ENCODE peak calls at places on chromosomes 3 and 15, in seven cellular contexts. N is heart right ventricle; U is mucosa of gallbladder; H is A172; G is memory B cell; D is kidney tubule cell; M is activated CD4-positive, alpha-beta T cell treated with anti-CD3 and anti-CD28 coated beads, Interleukin-2, amount 50 U/mL, for 48 hours. I is an unnamed sample.
A peak's percentile ranks its signal among the peaks of the same experiment; 100 is the strongest.

GRCh38 chr15:69543681-69544080 is 91.1 kb downstream of the RPLP1 start:
- DNase-seq in N (no peak), U (no peak), H (no peak), G (no peak), D (no peak), M (no peak), I (no peak)

GRCh38 chr15:74541494-74542191 is 623 bp downstream of the ARID3B start:
- DNase-seq in N (peak; percentile 14), U (no peak), H (peak; percentile 62), G (peak; percentile 29), D (peak; percentile 82), M (peak; percentile 75), I (peak; percentile 30)

GRCh38 chr3:190369701-190370295 is 18.2 kb upstream of the CLDN16 start:
- DNase-seq in N (no peak), U (no peak), H (no peak), G (no peak), D (no peak), M (no peak), I (no peak)

GRCh38 chr3:148880681-148881080 is 15.6 kb downstream of the CPA3 start:
- DNase-seq in N (no peak), U (no peak), H (no peak), G (no peak), D (peak; percentile 31), M (no peak), I (no peak)

GRCh38 chr3:152471814-152472605 is 203.3 kb downstream of the MBNL1 start:
- DNase-seq in N (peak; percentile 80), U (peak; percentile 74), H (peak; percentile 54), G (peak; percentile 61), D (peak; percentile 62), M (peak; percentile 80), I (peak; percentile 62)

GRCh38 chr3:106113747-106114146 is 244.9 kb upstream of the CBLB start:
- DNase-seq in N (no peak), U (no peak), H (no peak), G (no peak), D (no peak), M (no peak), I (no peak)

GRCh38 chr3:150414273-150414672 is 6.2 kb downstream of the TSC22D2 start:
- DNase-seq in N (peak; percentile 44), U (no peak), H (peak; percentile 62), G (no peak), D (peak; percentile 49), M (no peak), I (no peak)

GRCh38 chr3:76245073-76245472 is 459.7 kb upstream of the ZNF717 start:
- DNase-seq in N (no peak), U (no peak), H (no peak), G (no peak), D (no peak), M (no peak), I (no peak)

GRCh38 chr3:175620532-175620931 is 761.4 kb downstream of the NAALADL2 start:
- DNase-seq in N (no peak), U (no peak), H (no peak), G (no peak), D (no peak), M (no peak), I (no peak)

GRCh38 chr15:56869573-56869972 is 48.9 kb upstream of the TCF12 start:
- DNase-seq in N (peak; percentile 24), U (peak; percentile 26), H (peak; percentile 21), G (no peak), D (peak; percentile 37), M (peak; percentile 58), I (peak; percentile 36)

GRCh38 chr15:100889359-100890058 is 9.9 kb downstream of the ALDH1A3 start:
- DNase-seq in N (peak; percentile 53), U (peak; percentile 51), H (no peak), G (no peak), D (peak; percentile 92), M (no peak), I (no peak)

GRCh38 chr3:13025090-13025489 is 48.1 kb downstream of the IQSEC1 start:
- DNase-seq in N (no peak), U (no peak), H (peak; percentile 87), G (no peak), D (peak; percentile 78), M (peak; percentile 26), I (no peak)

GRCh38 chr3:170778240-170779217 is 91.5 kb downstream of the RPL22L1 start:
- DNase-seq in N (no peak), U (no peak), H (no peak), G (no peak), D (no peak), M (no peak), I (no peak)

GRCh38 chr3:140432176-140432753 is 245.6 kb upstream of the TRIM42 start:
- DNase-seq in N (no peak), U (no peak), H (peak; percentile 16), G (no peak), D (peak; percentile 25), M (no peak), I (no peak)

GRCh38 chr3:181486496-181486895 is 225.2 kb upstream of the SOX2 start:
- DNase-seq in N (no peak), U (no peak), H (no peak), G (no peak), D (no peak), M (no peak), I (no peak)

GRCh38 chr3:63689285-63689684 is 36.8 kb downstream of the SNTN start:
- DNase-seq in N (no peak), U (no peak), H (no peak), G (no peak), D (no peak), M (no peak), I (no peak)

GRCh38 chr3:184085389-184085852 is 11.4 kb upstream of the HTR3E start:
- DNase-seq in N (no peak), U (no peak), H (peak; percentile 70), G (no peak), D (peak; percentile 48), M (no peak), I (no peak)

GRCh38 chr3:116000315-116000714 is 377.0 kb downstream of the GAP43 start:
- DNase-seq in N (no peak), U (no peak), H (peak; percentile 98), G (no peak), D (peak; percentile 99), M (no peak), I (no peak)

GRCh38 chr15:98968576-98968975 is 39.0 kb downstream of the PGPEP1L start:
- DNase-seq in N (no peak), U (no peak), H (no peak), G (no peak), D (no peak), M (no peak), I (no peak)

GRCh38 chr3:65398953-65399352 is 639.8 kb downstream of the MAGI1 start:
- DNase-seq in N (no peak), U (no peak), H (peak; percentile 4), G (no peak), D (peak; percentile 58), M (no peak), I (no peak)

GRCh38 chr15:59885832-59886231 is 118.3 kb upstream of the FOXB1 start:
- DNase-seq in N (no peak), U (no peak), H (peak; percentile 53), G (no peak), D (peak; percentile 4), M (no peak), I (no peak)

GRCh38 chr3:133662256-133662773 is 574 bp upstream of the TOPBP1 start:
- DNase-seq in N (no peak), U (no peak), H (peak; percentile 71), G (peak; percentile 12), D (peak; percentile 61), M (peak; percentile 27), I (no peak)

GRCh38 chr3:150691414-150692040 is 12.2 kb downstream of the ERICH6 start:
- DNase-seq in N (no peak), U (no peak), H (no peak), G (no peak), D (no peak), M (no peak), I (no peak)

GRCh38 chr3:94423566-94423965 is 360.7 kb downstream of the NSUN3 start:
- DNase-seq in N (no peak), U (no peak), H (no peak), G (no peak), D (no peak), M (no peak), I (no peak)

GRCh38 chr3:10757021-10757820 is 58.8 kb upstream of the SLC6A11 start:
- DNase-seq in N (no peak), U (no peak), H (peak; percentile 91), G (no peak), D (peak; percentile 76), M (no peak), I (no peak)

GRCh38 chr15:51274956-51275355 is 63.4 kb downstream of the CYP19A1 start:
- DNase-seq in N (no peak), U (no peak), H (no peak), G (no peak), D (no peak), M (no peak), I (no peak)

GRCh38 chr15:96047255-96047931 is 283.1 kb upstream of the NR2F2 start:
- DNase-seq in N (peak; percentile 18), U (no peak), H (no peak), G (no peak), D (peak; percentile 59), M (no peak), I (no peak)

GRCh38 chr15:92909131-92909781 is 9.1 kb downstream of the CHD2 start:
- DNase-seq in N (no peak), U (no peak), H (peak; percentile 60), G (no peak), D (peak; percentile 71), M (no peak), I (no peak)

GRCh38 chr3:42061042-42061710 is 30.0 kb upstream of the TRAK1 start:
- DNase-seq in N (peak; percentile 58), U (no peak), H (no peak), G (no peak), D (no peak), M (no peak), I (no peak)

GRCh38 chr3:45131201-45131600 is 15.0 kb downstream of the CDCP1 start:
- DNase-seq in N (no peak), U (no peak), H (no peak), G (no peak), D (no peak), M (no peak), I (no peak)

GRCh38 chr3:48088056-48088748 is 72.0 kb upstream of the MAP4 start:
- DNase-seq in N (peak; percentile 36), U (peak; percentile 12), H (peak; percentile 21), G (no peak), D (peak; percentile 24), M (no peak), I (peak; percentile 28)

I was measured in stomach.